ENCODE peak calls at places on chromosome 11, in eight cellular contexts. B, L, P, H, W, Z, M and U are unnamed samples.

GRCh38 chr11:94623120-94623735 is 56.1 kb downstream of the PIWIL4 start:
- DNase-seq in W (no peak), L (peak), H (peak), P (peak), M (peak), Z (peak), B (peak), U (no peak)

GRCh38 chr11:1391165-1392010 is 1.7 kb downstream of the BRSK2 start:
- DNase-seq in M (no peak), H (no peak), W (no peak), P (no peak), Z (no peak), L (no peak), B (peak), U (no peak)

GRCh38 chr11:128341280-128341679 is 246.1 kb downstream of the ETS1 start:
- DNase-seq in B (no peak), H (peak), M (no peak), W (no peak), P (peak), L (no peak), Z (peak), U (no peak)

GRCh38 chr11:117643606-117644300 is 153.3 kb downstream of the DSCAML1 start:
- DNase-seq in L (no peak), M (no peak), H (no peak), P (no peak), Z (no peak), W (no peak), B (peak), U (no peak)

GRCh38 chr11:19076744-19077589 is 16.4 kb upstream of the MRGPRX2 start:
- DNase-seq in Z (peak), M (peak), H (no peak), P (peak), L (peak), B (peak), W (peak), U (no peak)

GRCh38 chr11:15653191-15653590 is 538.5 kb downstream of the INSC start:
- DNase-seq in M (no peak), L (no peak), B (no peak), H (no peak), W (no peak), P (no peak), Z (no peak), U (no peak)

GRCh38 chr11:114774599-114775365 is 96.5 kb downstream of the NXPE2 start:
- DNase-seq in W (no peak), P (peak), M (peak), Z (no peak), B (peak), L (peak), H (peak), U (no peak)

GRCh38 chr11:37858398-37858797 is 1260.4 kb upstream of the RAG2 start:
- DNase-seq in M (no peak), W (no peak), H (no peak), P (peak), Z (no peak), B (no peak), L (no peak), U (no peak)

GRCh38 chr11:130979386-130979972 is 63.2 kb upstream of the SNX19 start:
- DNase-seq in M (no peak), P (peak), Z (no peak), H (no peak), W (no peak), L (no peak), B (peak), U (no peak)

GRCh38 chr11:34278708-34279297 is 79.0 kb downstream of the ABTB2 start:
- DNase-seq in W (no peak), P (no peak), M (no peak), B (no peak), Z (no peak), L (no peak), H (peak), U (no peak)

GRCh38 chr11:130216591-130217132 is 57.1 kb downstream of the ST14 start:
- DNase-seq in B (no peak), W (no peak), Z (no peak), H (no peak), M (peak), P (no peak), L (no peak), U (peak)

GRCh38 chr11:45180158-45180887 is 33.9 kb downstream of the PRDM11 start:
- DNase-seq in W (peak), H (peak), P (peak), M (peak), Z (no peak), L (peak), B (peak), U (no peak)

GRCh38 chr11:28010001-28010400 is 98.0 kb downstream of the KIF18A start:
- DNase-seq in H (no peak), Z (no peak), W (no peak), L (no peak), M (no peak), P (no peak), B (no peak), U (no peak)

GRCh38 chr11:70913715-70914231 is 338.6 kb downstream of the SHANK2 start:
- DNase-seq in P (no peak), W (no peak), L (no peak), Z (no peak), B (peak), H (no peak), M (peak), U (no peak)

GRCh38 chr11:133134561-133135173 is 397.6 kb downstream of the OPCML start:
- DNase-seq in B (peak), P (peak), H (no peak), Z (no peak), W (peak), L (peak), M (peak), U (no peak)

GRCh38 chr11:86251285-86251830 is 6.8 kb downstream of the EED start:
- DNase-seq in B (no peak), Z (no peak), W (no peak), H (no peak), L (no peak), P (no peak), M (no peak), U (no peak)

GRCh38 chr11:12017243-12017678 is 8.8 kb upstream of the DKK3 start:
- DNase-seq in L (no peak), W (no peak), Z (no peak), P (no peak), H (peak), M (no peak), B (no peak), U (no peak)

GRCh38 chr11:20026629-20027545 is 133.4 kb downstream of the DBX1 start:
- DNase-seq in L (no peak), B (peak), P (peak), M (peak), W (no peak), H (no peak), Z (no peak), U (no peak)

GRCh38 chr11:73184953-73185671 is 33.0 kb upstream of the P2RY2 start:
- DNase-seq in P (peak), W (peak), B (peak), Z (no peak), L (peak), M (peak), H (peak), U (no peak)

GRCh38 chr11:77524539-77524938 is 50.6 kb upstream of the PAK1 start:
- DNase-seq in W (no peak), B (no peak), P (no peak), Z (no peak), H (no peak), M (no peak), L (no peak), U (no peak)
- TF ChIP-seq CTCF in W (no peak), B (no peak), P (peak), Z (no peak), H (no peak), M (no peak), L (no peak), U (no peak)

GRCh38 chr11:67564230-67564629 is 19.4 kb upstream of the GSTP1 start:
- DNase-seq in W (no peak), P (peak), L (no peak), Z (no peak), H (no peak), B (no peak), M (no peak), U (no peak)

GRCh38 chr11:67563354-67564114 is 20.1 kb upstream of the GSTP1 start:
- DNase-seq in P (peak), Z (no peak), L (no peak), B (no peak), H (peak), M (peak), W (peak), U (no peak)

GRCh38 chr11:67558084-67558772 is 25.4 kb upstream of the GSTP1 start:
- DNase-seq in Z (no peak), W (peak), P (peak), M (peak), H (peak), L (no peak), B (no peak), U (no peak)

GRCh38 chr11:67561971-67562560 is 21.5 kb upstream of the GSTP1 start:
- DNase-seq in L (no peak), Z (no peak), M (no peak), B (no peak), H (no peak), W (no peak), P (peak), U (no peak)

GRCh38 chr11:67562951-67563350 is 20.7 kb upstream of the GSTP1 start:
- DNase-seq in P (no peak), Z (no peak), B (no peak), W (no peak), L (no peak), H (no peak), M (no peak), U (no peak)
- H3K4me3 ChIP-seq in P (no peak), Z (no peak), B (no peak), W (no peak), L (no peak), H (no peak), M (no peak), U (no peak)

GRCh38 chr11:8262552-8263108 is 1.0 kb downstream of the LMO1 start:
- DNase-seq in B (peak), M (peak), P (peak), H (peak), Z (no peak), W (peak), L (peak), U (peak)
- H3K27ac ChIP-seq in B (no peak), M (no peak), P (no peak), H (no peak), Z (no peak), W (peak), L (no peak), U (no peak)

GRCh38 chr11:46364056-46364455 is 16.8 kb downstream of the DGKZ start:
- DNase-seq in L (no peak), H (no peak), B (no peak), Z (peak), M (no peak), P (peak), W (no peak), U (no peak)
- TF ChIP-seq CTCF in L (no peak), H (no peak), B (no peak), Z (no peak), M (no peak), P (no peak), W (no peak), U (no peak)